ENCODE peak calls at places on chromosomes 12 and 14, in four cellular contexts. One of them, this sample, is unnamed.

GRCh38 chr12:57012600-57013465 is 3.5 kb downstream of the TAC3 start:
- DNase-seq in NCI-H2171: no peak
- DNase-seq in ureter: no peak
- DNase-seq in activated CD8-positive, alpha-beta memory T cell treated with anti-CD3 and anti-CD28 coated beads for 24 hours: no peak
- DNase-seq in this sample: no peak

GRCh38 chr14:97978336-97978735 is 1181.2 kb downstream of the VRK1 start:
- DNase-seq in activated CD8-positive, alpha-beta memory T cell treated with anti-CD3 and anti-CD28 coated beads for 24 hours: peak
- DNase-seq in ureter: peak
- DNase-seq in NCI-H2171: peak
- DNase-seq in this sample: no peak

GRCh38 chr14:103118663-103119404 is 4.4 kb upstream of the TNFAIP2 start:
- DNase-seq in ureter: no peak
- DNase-seq in NCI-H2171: no peak
- DNase-seq in activated CD8-positive, alpha-beta memory T cell treated with anti-CD3 and anti-CD28 coated beads for 24 hours: no peak
- DNase-seq in this sample: no peak

GRCh38 chr12:91866566-91866965 is 279.1 kb downstream of the BTG1 start:
- DNase-seq in activated CD8-positive, alpha-beta memory T cell treated with anti-CD3 and anti-CD28 coated beads for 24 hours: no peak
- DNase-seq in NCI-H2171: no peak
- DNase-seq in ureter: no peak
- DNase-seq in this sample: no peak

GRCh38 chr12:14394317-14395058 is 29.0 kb downstream of the ATF7IP start:
- DNase-seq in ureter: no peak
- DNase-seq in activated CD8-positive, alpha-beta memory T cell treated with anti-CD3 and anti-CD28 coated beads for 24 hours: no peak
- DNase-seq in NCI-H2171: peak
- DNase-seq in this sample: no peak

GRCh38 chr12:113850309-113851056 is 115.6 kb downstream of the RBM19 start:
- DNase-seq in ureter: peak
- DNase-seq in NCI-H2171: no peak
- DNase-seq in activated CD8-positive, alpha-beta memory T cell treated with anti-CD3 and anti-CD28 coated beads for 24 hours: no peak
- DNase-seq in this sample: no peak

GRCh38 chr14:96589577-96589976 is 87.4 kb downstream of the PAPOLA start:
- DNase-seq in ureter: no peak
- DNase-seq in activated CD8-positive, alpha-beta memory T cell treated with anti-CD3 and anti-CD28 coated beads for 24 hours: peak
- DNase-seq in NCI-H2171: no peak
- DNase-seq in this sample: no peak

GRCh38 chr14:62081012-62081612 is 318.9 kb downstream of the SNAPC1 start:
- DNase-seq in ureter: no peak
- DNase-seq in activated CD8-positive, alpha-beta memory T cell treated with anti-CD3 and anti-CD28 coated beads for 24 hours: no peak
- DNase-seq in NCI-H2171: no peak
- DNase-seq in this sample: no peak

GRCh38 chr14:103762011-103762410 is 46.4 kb downstream of the ZFYVE21 start:
- DNase-seq in NCI-H2171: no peak
- DNase-seq in activated CD8-positive, alpha-beta memory T cell treated with anti-CD3 and anti-CD28 coated beads for 24 hours: no peak
- DNase-seq in ureter: no peak
- DNase-seq in this sample: no peak

GRCh38 chr14:25111061-25111601 is 61.2 kb upstream of the STXBP6 start:
- DNase-seq in ureter: no peak
- DNase-seq in NCI-H2171: no peak
- DNase-seq in activated CD8-positive, alpha-beta memory T cell treated with anti-CD3 and anti-CD28 coated beads for 24 hours: no peak
- DNase-seq in this sample: no peak

This sample was measured in pulmonary artery endothelial cell.